ENCODE peak calls at places on chromosomes 6 and 20, in six cellular contexts. Z, Q, G, F, X and H are unnamed samples.

GRCh38 chr6:35071347-35071994 is 69.7 kb downstream of the TCP11 start:
- DNase-seq in Z (no peak), Q (no peak), G (no peak), F (no peak), X (no peak), H (no peak)

GRCh38 chr6:23621026-23621425 is 505.0 kb upstream of the NRSN1 start:
- DNase-seq in Z (no peak), Q (no peak), G (no peak), F (no peak), X (no peak), H (no peak)

GRCh38 chr6:18216411-18216810 is 47.9 kb downstream of the DEK start:
- DNase-seq in Z (no peak), Q (no peak), G (no peak), F (no peak), X (no peak), H (peak)

GRCh38 chr6:166677941-166678340 is 50.9 kb upstream of the RPS6KA2 start:
- DNase-seq in Z (no peak), Q (no peak), G (no peak), F (no peak), X (no peak), H (no peak)

GRCh38 chr6:161407115-161407514 is 133.3 kb upstream of the AGPAT4 start:
- DNase-seq in Z (no peak), Q (no peak), G (no peak), F (no peak), X (no peak), H (no peak)

GRCh38 chr6:154292855-154293519 is 63.6 kb downstream of the IPCEF1 start:
- DNase-seq in Z (no peak), Q (no peak), G (no peak), F (no peak), X (peak), H (no peak)

GRCh38 chr6:151958332-151958731 is 150.8 kb downstream of the ESR1 start:
- DNase-seq in Z (no peak), Q (no peak), G (no peak), F (no peak), X (no peak), H (no peak)

GRCh38 chr6:140062042-140063041 is 687.9 kb upstream of the CITED2 start:
- DNase-seq in Z (peak), Q (peak), G (peak), F (peak), X (peak), H (no peak)

GRCh38 chr20:61608275-61609085 is 356.4 kb downstream of the CDH4 start:
- DNase-seq in Z (no peak), Q (no peak), G (no peak), F (no peak), X (no peak), H (peak)

GRCh38 chr6:129673758-129674157 is 36.2 kb downstream of the ARHGAP18 start:
- DNase-seq in Z (no peak), Q (no peak), G (no peak), F (no peak), X (no peak), H (peak)

GRCh38 chr6:40380271-40380670 is 206.9 kb downstream of the LRFN2 start:
- DNase-seq in Z (no peak), Q (no peak), G (no peak), F (no peak), X (no peak), H (no peak)

GRCh38 chr6:40378725-40379074 is 208.5 kb downstream of the LRFN2 start:
- DNase-seq in Z (no peak), Q (no peak), G (no peak), F (no peak), X (no peak), H (no peak)

GRCh38 chr6:40377173-40377806 is 209.9 kb downstream of the LRFN2 start:
- DNase-seq in Z (no peak), Q (no peak), G (no peak), F (no peak), X (no peak), H (no peak)

GRCh38 chr6:40378071-40378724 is 209.0 kb downstream of the LRFN2 start:
- DNase-seq in Z (no peak), Q (no peak), G (no peak), F (no peak), X (no peak), H (no peak)

DNA sequence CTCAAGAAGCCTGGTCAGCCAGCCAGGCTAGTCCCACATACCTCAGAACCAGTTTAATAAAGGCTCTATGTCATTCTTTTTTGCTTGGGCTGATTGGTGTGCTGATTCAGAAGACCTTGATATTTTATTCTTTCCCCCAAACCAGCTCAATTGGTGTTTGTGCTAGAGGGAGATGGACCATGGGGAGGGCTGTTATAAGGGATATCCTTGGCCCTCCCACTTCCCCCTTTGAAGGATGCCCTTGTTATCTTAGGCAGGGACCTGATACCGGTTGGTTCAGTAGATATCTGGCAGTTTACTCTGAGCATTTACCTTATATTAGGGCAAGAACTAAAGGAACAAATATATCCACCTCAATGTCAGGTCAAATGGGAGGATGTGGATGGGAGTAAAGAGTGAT is 207.4 kb downstream of the LRFN2 start:
- DNase-seq in Z (no peak), Q (no peak), G (no peak), F (no peak), X (no peak), H (no peak)
- H3K27ac ChIP-seq in Z (no peak), Q (no peak), G (no peak), F (no peak), X (no peak), H (no peak)

GRCh38 chr6:714100-714499 is 21.2 kb upstream of the EXOC2 start:
- DNase-seq in Z (no peak), Q (no peak), G (no peak), F (no peak), X (peak), H (no peak)

GRCh38 chr6:713351-713750 is 20.4 kb upstream of the EXOC2 start:
- DNase-seq in Z (no peak), Q (no peak), G (no peak), F (no peak), X (no peak), H (no peak)

GRCh38 chr6:710601-711571 is 17.9 kb upstream of the EXOC2 start:
- DNase-seq in Z (peak), Q (peak), G (peak), F (peak), X (peak), H (peak)

GRCh38 chr6:712805-713204 is 19.9 kb upstream of the EXOC2 start:
- DNase-seq in Z (no peak), Q (no peak), G (no peak), F (no peak), X (no peak), H (no peak)

DNA sequence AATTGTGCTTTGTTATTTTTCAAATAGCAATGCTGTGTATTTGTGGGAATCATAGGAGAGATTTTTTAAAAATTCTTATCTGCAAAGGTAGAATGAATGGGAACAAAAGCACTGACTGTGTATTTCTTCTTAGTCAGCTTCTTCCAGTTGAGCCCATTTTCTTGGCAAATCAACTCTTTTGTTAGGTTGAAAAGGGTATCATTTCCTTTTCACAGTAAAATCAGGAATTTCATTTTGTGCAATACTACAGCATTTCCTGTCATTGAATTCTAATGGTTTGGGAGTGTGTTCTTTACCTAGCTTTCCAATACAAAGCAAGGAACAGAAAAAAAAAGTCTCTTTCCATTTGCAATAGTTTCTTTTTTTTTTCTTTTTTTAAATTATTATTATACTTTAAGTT is 19.0 kb upstream of the EXOC2 start:
- DNase-seq in Z (no peak), Q (no peak), G (no peak), F (no peak), X (no peak), H (no peak)
- H3K4me3 ChIP-seq in Z (peak), Q (no peak), G (no peak), F (no peak), X (peak), H (no peak)

GRCh38 chr20:34534391-34535165 is 18.4 kb downstream of the DYNLRB1 start:
- DNase-seq in Z (no peak), Q (no peak), G (no peak), F (no peak), X (no peak), H (no peak)
- H3K27ac ChIP-seq in Z (no peak), Q (no peak), G (no peak), F (no peak), X (no peak), H (no peak)

GRCh38 chr20:21693322-21693721 is 12.1 kb upstream of the PAX1 start:
- DNase-seq in Z (no peak), Q (no peak), G (no peak), F (no peak), X (no peak), H (peak)
- H3K4me3 ChIP-seq in Z (no peak), Q (no peak), G (no peak), F (no peak), X (no peak), H (no peak)

GRCh38 chr6:38261626-38262025 is 378.1 kb downstream of the BTBD9 start:
- DNase-seq in Z (no peak), Q (no peak), G (no peak), F (no peak), X (no peak), H (no peak)

GRCh38 chr6:38262609-38263008 is 377.1 kb downstream of the BTBD9 start:
- DNase-seq in Z (no peak), Q (no peak), G (no peak), F (no peak), X (peak), H (no peak)

GRCh38 chr6:38266921-38267354 is 372.8 kb downstream of the BTBD9 start:
- DNase-seq in Z (no peak), Q (no peak), G (no peak), F (no peak), X (no peak), H (no peak)

GRCh38 chr6:38262041-38262440 is 377.7 kb downstream of the BTBD9 start:
- DNase-seq in Z (no peak), Q (no peak), G (no peak), F (no peak), X (peak), H (peak)

DNA sequence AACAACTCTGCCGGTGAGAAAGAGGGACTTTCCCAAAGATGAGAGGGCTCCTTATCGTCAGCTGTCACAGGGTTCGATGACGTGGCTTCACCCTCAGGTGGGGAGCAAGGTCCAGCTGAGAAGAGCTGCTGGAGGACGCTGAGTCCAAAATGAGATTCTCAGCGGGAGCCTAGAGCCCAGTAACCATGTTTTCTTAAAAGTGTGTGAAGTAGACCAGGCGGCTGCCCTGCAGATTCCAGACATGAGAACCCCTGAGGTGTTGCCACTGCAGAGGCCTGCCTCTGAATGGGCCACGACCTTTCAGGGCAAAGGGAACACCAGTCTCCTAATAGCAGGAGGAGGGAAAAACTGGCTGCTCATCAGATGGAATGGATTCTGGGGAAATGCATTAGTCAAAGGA is 375.1 kb downstream of the BTBD9 start:
- DNase-seq in Z (no peak), Q (no peak), G (no peak), F (no peak), X (no peak), H (peak)
- H3K27ac ChIP-seq in Z (no peak), Q (no peak), G (no peak), F (no peak), X (no peak), H (peak)

GRCh38 chr6:10409160-10409765 is 5.6 kb downstream of the TFAP2A start:
- DNase-seq in Z (no peak), Q (no peak), G (no peak), F (no peak), X (peak), H (no peak)
- H3K4me3 ChIP-seq in Z (peak), Q (no peak), G (no peak), F (no peak), X (peak), H (no peak)